ENCODE peak calls at places on chromosomes 2 and 18, in four cellular contexts. U is HCT116, J is K562, Q is HepG2. P is an unnamed sample.
A peak's percentile ranks its signal among the peaks of the same experiment; 100 is the strongest.

GRCh38 chr2:39266906-39267434 is 23.2 kb upstream of the CDKL4 start:
- DNase-seq in U (no peak), Q (no peak), J (no peak), P (no peak)

GRCh38 chr2:233480490-233481202 is 85.9 kb downstream of the USP40 start:
- DNase-seq in J (no peak), U (no peak), Q (peak; percentile 18), P (no peak)

GRCh38 chr2:200122683-200123082 is 167.3 kb downstream of the MAIP1 start:
- DNase-seq in Q (no peak), J (no peak), U (no peak), P (no peak)

GRCh38 chr2:196166876-196167275 is 4.5 kb downstream of the STK17B start:
- DNase-seq in J (no peak), Q (no peak), U (no peak), P (no peak)

GRCh38 chr2:212898011-212898410 is 253.4 kb downstream of the IKZF2 start:
- DNase-seq in J (no peak), Q (no peak), U (no peak), P (no peak)

GRCh38 chr18:67525328-67526110 is 9.0 kb upstream of the DSEL start:
- DNase-seq in J (no peak), U (no peak), Q (peak; percentile 36), P (no peak)

GRCh38 chr2:171287606-171288005 is 126.9 kb upstream of the TLK1 start:
- DNase-seq in J (no peak), U (no peak), Q (no peak), P (no peak)

GRCh38 chr2:132670104-132670960 is at the start of gene LYPD1:
- DNase-seq in U (no peak), J (no peak), Q (no peak), P (peak; percentile 51)

GRCh38 chr2:53913721-53914120 is 54.0 kb upstream of the GPR75 start:
- DNase-seq in U (no peak), J (no peak), Q (no peak), P (no peak)

GRCh38 chr2:43185146-43185545 is 41.3 kb downstream of the ZFP36L2 start:
- DNase-seq in J (peak; percentile 55), U (peak; percentile 69), Q (no peak), P (no peak)

GRCh38 chr2:43186679-43187374 is 39.6 kb downstream of the ZFP36L2 start:
- DNase-seq in J (no peak), U (no peak), Q (peak; percentile 78), P (no peak)

GRCh38 chr2:43188561-43189386 is 37.6 kb downstream of the ZFP36L2 start:
- DNase-seq in U (no peak), Q (no peak), J (no peak), P (no peak)

GRCh38 chr2:43184339-43184895 is 42.0 kb downstream of the ZFP36L2 start:
- DNase-seq in J (peak; percentile 75), Q (peak; percentile 94), U (peak; percentile 93), P (no peak)

GRCh38 chr2:43186321-43186678 is 40.1 kb downstream of the ZFP36L2 start:
- DNase-seq in J (no peak), Q (no peak), U (no peak), P (no peak)
- TF ChIP-seq ELF1 in J (no peak), Q (no peak), U (no peak), P (no peak)

DNA sequence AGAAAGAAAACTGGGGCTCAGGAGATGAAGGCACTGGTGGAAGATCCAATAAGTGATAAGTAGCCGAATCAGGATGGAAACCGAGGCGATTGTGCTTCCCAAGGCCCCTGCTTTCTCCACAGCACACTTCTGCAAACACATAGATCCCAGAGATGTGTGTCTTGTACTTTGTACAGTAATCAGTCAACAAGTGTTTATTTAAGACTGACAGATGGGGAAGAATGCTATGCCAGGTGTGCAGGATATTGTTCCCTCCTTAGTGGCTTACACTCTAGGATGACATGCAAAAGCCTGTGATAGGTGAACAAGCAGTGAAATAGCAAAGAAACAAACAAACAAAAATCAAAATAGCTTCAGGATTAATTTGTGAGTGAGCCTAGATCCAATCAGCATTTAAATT is 116.6 kb downstream of the ACTR3 start:
- DNase-seq in U (no peak), J (no peak), Q (peak; percentile 86), P (no peak)
- TF ChIP-seq ELF1 in U (no peak), J (no peak), Q (no peak), P (no peak)

DNA sequence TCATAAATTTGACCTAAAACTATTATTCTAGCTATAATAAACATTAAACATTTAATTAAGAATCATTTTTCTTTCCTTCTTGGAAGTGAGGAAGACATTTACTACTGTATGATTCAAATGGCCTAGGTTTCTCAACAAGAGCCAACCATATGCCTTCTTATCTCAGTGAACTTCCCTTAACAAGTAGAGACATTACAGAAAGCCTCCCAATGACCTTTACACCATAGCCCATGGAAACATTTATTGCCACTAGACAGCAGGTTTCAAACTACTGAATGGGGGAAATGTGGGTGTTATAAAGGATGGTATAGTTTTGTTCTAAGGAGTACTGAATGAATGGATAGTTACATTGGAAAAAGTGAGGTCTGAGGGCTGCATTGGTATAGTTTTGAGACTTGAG is 349.4 kb upstream of the SPRED2 start:
- DNase-seq in Q (no peak), U (no peak), J (no peak), P (no peak)
- TF ChIP-seq ELF1 in Q (no peak), U (no peak), J (no peak), P (no peak)

GRCh38 chr18:74194691-74195090 is 46.4 kb downstream of the TIMM21 start:
- DNase-seq in U (no peak), Q (no peak), J (no peak), P (no peak)

GRCh38 chr18:74200780-74201179 is 52.5 kb downstream of the TIMM21 start:
- DNase-seq in J (no peak), U (no peak), Q (no peak), P (no peak)

GRCh38 chr18:74197705-74198341 is 49.5 kb downstream of the TIMM21 start:
- DNase-seq in J (no peak), Q (no peak), U (no peak), P (no peak)

GRCh38 chr18:74198453-74198852 is 50.1 kb downstream of the TIMM21 start:
- DNase-seq in J (no peak), Q (no peak), U (no peak), P (no peak)

GRCh38 chr18:74196220-74197119 is 48.1 kb downstream of the TIMM21 start:
- DNase-seq in Q (peak; percentile 76), J (peak; percentile 70), U (peak; percentile 42), P (peak; percentile 87)
- TF ChIP-seq ELF1 in Q (peak; percentile 40), J (peak; percentile 22), U (peak; percentile 29), P (no peak)

DNA sequence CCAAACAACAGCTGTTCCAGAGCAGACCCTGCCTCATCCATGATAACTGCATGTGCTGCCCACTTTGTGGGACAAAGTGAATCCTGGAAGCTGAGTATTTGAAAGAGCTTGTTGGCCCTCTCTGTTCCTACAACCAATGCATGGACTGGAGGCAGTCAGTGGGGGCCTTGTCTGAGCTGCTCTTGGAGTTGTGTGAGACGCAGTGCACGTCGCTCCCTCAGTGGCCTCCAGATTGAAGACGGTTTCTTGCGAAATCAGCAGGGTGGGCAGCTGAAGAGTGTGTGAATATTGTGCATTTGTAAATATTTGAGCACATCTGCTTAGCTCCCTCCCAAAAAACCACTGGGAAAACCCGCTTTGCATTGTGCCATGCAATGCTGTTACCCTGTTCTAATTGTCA is 782.8 kb downstream of the PLCL1 start:
- DNase-seq in Q (no peak), J (no peak), U (no peak), P (no peak)
- TF ChIP-seq ELF1 in Q (no peak), J (no peak), U (no peak), P (no peak)

DNA sequence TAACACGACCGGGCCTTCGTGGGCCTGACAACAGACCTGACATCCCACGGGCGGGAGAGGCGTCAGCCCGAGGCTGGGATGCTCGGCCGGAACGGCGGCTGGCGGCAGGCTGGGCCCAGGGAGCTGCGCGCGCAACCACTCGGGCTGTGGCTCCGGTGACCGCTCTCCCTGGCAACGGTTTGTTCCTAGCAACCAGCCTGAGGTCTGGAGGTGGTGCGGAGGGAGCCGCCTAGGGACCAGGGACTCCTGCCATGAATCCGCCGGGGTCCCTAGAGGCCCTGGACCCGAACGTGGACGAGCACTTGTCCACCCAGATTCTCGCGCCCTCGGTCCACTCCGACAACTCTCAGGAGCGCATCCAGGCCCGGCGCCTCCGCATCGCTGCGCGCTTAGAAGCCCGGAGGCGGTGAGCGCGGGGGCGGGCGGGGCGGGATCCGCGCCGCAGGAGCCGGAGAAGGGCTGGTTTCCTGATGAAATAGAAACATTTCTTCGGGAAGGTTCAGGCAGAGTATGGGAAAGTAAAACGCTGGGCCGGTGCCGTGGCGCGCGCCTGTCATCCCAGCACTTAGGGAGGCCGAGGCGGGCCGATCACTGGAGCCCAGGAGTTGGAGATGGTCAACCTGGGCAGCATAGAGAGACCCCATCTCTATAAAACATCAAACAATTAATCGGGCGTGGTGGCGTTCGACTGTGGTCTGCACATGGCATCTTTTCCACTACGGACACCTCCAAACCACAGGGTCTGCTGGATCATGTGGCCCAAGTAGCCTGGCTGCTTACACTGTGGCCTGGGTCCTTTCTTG is at the start of gene DRC1:
- DNase-seq in U (no peak), Q (no peak), J (no peak), P (peak; percentile 100)
- TF ChIP-seq ELF1 in U (no peak), Q (no peak), J (no peak), P (no peak)